ENCODE peak calls at places on chromosomes 7 and 10, in five cellular contexts. V is keratinocyte, M is cardiac muscle cell, U is nephron progenitor cell, J is heart left ventricle. E is an unnamed sample.

GRCh38 chr10:79162861-79163662 is 94.3 kb downstream of the ZMIZ1 start:
- DNase-seq in V (no peak), M (no peak), U (no peak), J (no peak), E (no peak)

GRCh38 chr10:80544316-80544953 is 6.7 kb downstream of the SH2D4B start:
- DNase-seq in V (no peak), M (no peak), U (no peak), J (no peak), E (no peak)

GRCh38 chr7:66310620-66311019 is 105.5 kb downstream of the TPST1 start:
- DNase-seq in V (no peak), M (no peak), U (no peak), J (no peak), E (no peak)

GRCh38 chr7:16033233-16033632 is 346.8 kb upstream of the MEOX2 start:
- DNase-seq in V (no peak), M (no peak), U (no peak), J (no peak), E (no peak)

GRCh38 chr10:6320320-6321010 is 117.7 kb downstream of the PFKFB3 start:
- DNase-seq in V (no peak), M (no peak), U (no peak), J (no peak), E (no peak)

GRCh38 chr7:129784783-129785456 is 167.8 kb downstream of the UBE2H start:
- DNase-seq in V (no peak), M (no peak), U (no peak), J (no peak), E (no peak)

GRCh38 chr10:77553966-77554365 is 83.6 kb downstream of the KCNMA1 start:
- DNase-seq in V (no peak), M (no peak), U (no peak), J (no peak), E (no peak)

GRCh38 chr7:128801008-128801407 is 9.2 kb downstream of the CCDC136 start:
- DNase-seq in V (no peak), M (no peak), U (no peak), J (no peak), E (no peak)

GRCh38 chr7:24820730-24821044 is 63.4 kb upstream of the GSDME start:
- DNase-seq in V (no peak), M (peak; percentile 41), U (no peak), J (no peak), E (no peak)

GRCh38 chr10:18473424-18474110 is 177.8 kb downstream of the NSUN6 start:
- DNase-seq in V (no peak), M (peak; percentile 83), U (no peak), J (peak; percentile 58), E (no peak)

GRCh38 chr10:79431422-79431821 is 14.0 kb downstream of the ZCCHC24 start:
- DNase-seq in V (no peak), M (no peak), U (no peak), J (no peak), E (no peak)

GRCh38 chr10:110273474-110273873 is 31.2 kb downstream of the SMNDC1 start:
- DNase-seq in V (no peak), M (no peak), U (no peak), J (peak; percentile 47), E (no peak)

GRCh38 chr7:154587812-154588211 is 415.1 kb downstream of the PAXIP1 start:
- DNase-seq in V (no peak), M (no peak), U (no peak), J (no peak), E (no peak)

GRCh38 chr10:111475720-111476119 is 398.9 kb downstream of the ADRA2A start:
- DNase-seq in V (no peak), M (no peak), U (no peak), J (no peak), E (no peak)

GRCh38 chr7:12674053-12674452 is 13.4 kb upstream of the ARL4A start:
- DNase-seq in V (no peak), M (no peak), U (no peak), J (no peak), E (no peak)

GRCh38 chr10:114100848-114101741 is 57.4 kb downstream of the ADRB1 start:
- DNase-seq in V (no peak), M (peak; percentile 23), U (peak; percentile 67), J (peak; percentile 35), E (no peak)

GRCh38 chr10:7696545-7696944 is 6.6 kb upstream of the ITIH2 start:
- DNase-seq in V (no peak), M (no peak), U (no peak), J (peak; percentile 37), E (no peak)

GRCh38 chr7:20651960-20652544 is 36.6 kb downstream of the ABCB5 start:
- DNase-seq in V (no peak), M (peak; percentile 10), U (no peak), J (no peak), E (no peak)

GRCh38 chr10:98339790-98340189 is 71.8 kb upstream of the LOXL4 start:
- DNase-seq in V (no peak), M (no peak), U (no peak), J (no peak), E (no peak)

GRCh38 chr7:22350466-22351328 is 6.3 kb downstream of the RAPGEF5 start:
- DNase-seq in V (no peak), M (no peak), U (no peak), J (no peak), E (no peak)

GRCh38 chr10:131083915-131084790 is 227.4 kb downstream of the TCERG1L start:
- DNase-seq in V (no peak), M (no peak), U (peak; percentile 25), J (no peak), E (no peak)

GRCh38 chr10:71835671-71836593 is 15.1 kb downstream of the PSAP start:
- DNase-seq in V (no peak), M (peak; percentile 46), U (peak; percentile 48), J (peak; percentile 66), E (peak; percentile 29)

GRCh38 chr7:69399038-69399800 is 199.1 kb upstream of the AUTS2 start:
- DNase-seq in V (no peak), M (no peak), U (no peak), J (no peak), E (no peak)

GRCh38 chr7:132770055-132770454 is 193.8 kb upstream of the PLXNA4 start:
- DNase-seq in V (no peak), M (no peak), U (no peak), J (no peak), E (no peak)

GRCh38 chr7:154231732-154232131 is 179.5 kb downstream of the DPP6 start:
- DNase-seq in V (no peak), M (peak; percentile 72), U (peak; percentile 82), J (no peak), E (peak; percentile 20)

GRCh38 chr10:128641998-128642397 is 515.8 kb upstream of the MKI67 start:
- DNase-seq in V (no peak), M (no peak), U (no peak), J (no peak), E (no peak)

GRCh38 chr7:17939111-17939669 is 1.1 kb downstream of the SNX13 start:
- DNase-seq in V (no peak), M (no peak), U (no peak), J (no peak), E (no peak)

GRCh38 chr7:139452948-139453672 is 30.4 kb downstream of the KLRG2 start:
- DNase-seq in V (no peak), M (no peak), U (no peak), J (no peak), E (no peak)

GRCh38 chr7:11830582-11831382 is 1.2 kb downstream of the THSD7A start:
- DNase-seq in V (no peak), M (peak; percentile 9), U (no peak), J (no peak), E (no peak)

GRCh38 chr10:78129211-78129610 is 95.5 kb downstream of the RPS24 start:
- DNase-seq in V (no peak), M (no peak), U (no peak), J (no peak), E (no peak)

GRCh38 chr10:52609071-52609470 is 163.5 kb downstream of the MBL2 start:
- DNase-seq in V (no peak), M (no peak), U (no peak), J (no peak), E (no peak)

GRCh38 chr10:13711281-13711680 is 124.5 kb downstream of the PRPF18 start:
- DNase-seq in V (no peak), M (no peak), U (no peak), J (no peak), E (no peak)

GRCh38 chr7:46022397-46022796 is 101.3 kb upstream of the IGFBP3 start:
- DNase-seq in V (no peak), M (no peak), U (no peak), J (no peak), E (no peak)

GRCh38 chr10:11683529-11684320 is 58.5 kb upstream of the ECHDC3 start:
- DNase-seq in V (no peak), M (no peak), U (no peak), J (no peak), E (no peak)

GRCh38 chr10:1142596-1142995 is 86.4 kb downstream of the WDR37 start:
- DNase-seq in V (no peak), M (no peak), U (no peak), J (no peak), E (no peak)
- TF ChIP-seq CTCF in V (peak; percentile 77), M (peak; percentile 28), U (no peak), J (peak; percentile 3), E (peak; percentile 40)

GRCh38 chr7:141974831-141975230 is 1.3 kb upstream of the TAS2R38 start:
- DNase-seq in V (peak; percentile 1), M (no peak), U (peak; percentile 10), J (no peak), E (no peak)
- TF ChIP-seq CTCF in V (peak; percentile 43), M (no peak), U (peak; percentile 39), J (peak; percentile 6), E (peak; percentile 59)

DNA sequence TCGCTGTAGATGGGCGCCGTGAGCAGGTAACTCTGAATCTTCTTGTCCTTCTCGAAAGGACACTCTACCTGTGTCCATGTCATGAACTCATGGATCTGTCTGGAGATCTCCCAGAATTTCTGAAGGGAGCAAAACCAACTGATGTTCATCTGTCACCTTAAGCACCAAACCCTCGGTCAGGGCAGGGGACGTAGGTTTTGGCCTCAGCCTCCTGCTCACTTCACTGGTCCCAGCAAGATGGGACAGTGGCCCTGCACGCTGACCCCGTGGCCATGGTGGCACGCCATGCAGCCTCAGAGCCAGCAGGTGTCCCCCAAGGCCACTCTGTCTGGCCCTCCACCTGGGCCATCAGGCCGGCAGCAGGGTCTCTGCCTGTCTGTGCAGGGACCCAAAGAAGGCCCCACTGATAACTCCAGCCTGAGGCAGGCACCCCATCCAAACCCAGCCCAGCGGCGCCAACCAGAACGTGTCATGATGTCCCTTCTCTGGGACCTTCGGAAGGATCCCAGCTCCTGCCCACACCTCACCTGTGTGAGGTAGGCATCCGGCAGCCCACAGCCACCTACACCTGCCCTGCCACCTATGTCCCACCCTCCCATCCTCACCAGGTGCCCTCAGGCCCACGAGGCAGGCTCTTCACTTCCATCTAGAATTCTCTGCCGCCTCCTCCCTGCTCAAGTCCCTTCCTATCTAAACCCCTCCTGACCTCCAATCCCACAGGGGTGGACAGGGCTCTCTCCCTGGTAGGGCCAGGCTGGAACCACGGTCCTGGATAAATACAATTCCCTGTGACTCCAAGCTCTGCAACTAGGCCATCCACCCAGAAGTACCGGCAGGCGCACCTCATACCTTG is 59.0 kb downstream of the CSGALNACT2 start:
- DNase-seq in V (no peak), M (no peak), U (no peak), J (peak; percentile 1), E (no peak)
- TF ChIP-seq CTCF in V (peak; percentile 13), M (no peak), U (no peak), J (no peak), E (no peak)

DNA sequence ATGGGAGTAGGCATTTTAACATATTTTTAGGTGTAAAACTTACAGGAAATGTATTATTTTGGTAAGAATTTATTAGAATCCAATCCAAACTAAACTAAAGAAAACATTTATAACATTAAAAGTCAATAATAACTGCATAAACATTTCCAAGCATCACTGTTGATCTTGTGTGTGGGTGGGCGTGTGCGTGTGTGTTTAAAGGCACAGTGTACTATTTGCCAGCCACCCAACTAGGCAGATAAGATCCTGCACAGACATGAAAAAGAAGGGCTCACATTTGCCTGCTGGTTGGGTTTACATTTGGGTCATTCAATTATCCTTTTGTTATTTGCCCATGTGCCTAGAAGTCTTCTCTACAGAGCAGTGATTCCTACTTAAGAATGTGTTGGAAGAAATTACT is 31.0 kb upstream of the WNT16 start:
- DNase-seq in V (no peak), M (no peak), U (no peak), J (no peak), E (no peak)
- TF ChIP-seq CTCF in V (no peak), M (no peak), U (no peak), J (no peak), E (no peak)